ENCODE peak calls at places on chromosome 3, in eight cellular contexts. K is fibroblast of lung; Q is GM23338; P is pancreas; Y is psoas muscle; V is cardiac fibroblast; R is keratinocyte; S is CD4-positive, alpha-beta memory T cell. M is an unnamed sample.

GRCh38 chr3:78875431-78875830 is 892.4 kb downstream of the ROBO1 start:
- DNase-seq in Q (no peak), S (no peak), K (no peak), Y (no peak), P (no peak), V (no peak), R (no peak), M (no peak)

GRCh38 chr3:171173732-171174131 is 147.2 kb upstream of the SLC2A2 start:
- DNase-seq in S (no peak), V (no peak), Q (peak; percentile 41), K (peak; percentile 23), R (no peak), P (no peak), Y (peak; percentile 51), M (no peak)

GRCh38 chr3:30458376-30458775 is 148.0 kb upstream of the TGFBR2 start:
- DNase-seq in Q (no peak), S (no peak), R (no peak), P (no peak), V (peak; percentile 55), Y (no peak), K (peak; percentile 11), M (peak; percentile 49)

GRCh38 chr3:85475346-85475745 is 516.6 kb downstream of the CADM2 start:
- DNase-seq in K (no peak), V (no peak), Y (no peak), R (no peak), S (no peak), Q (no peak), P (no peak), M (no peak)

GRCh38 chr3:89434621-89435380 is 327.4 kb downstream of the EPHA3 start:
- DNase-seq in V (no peak), P (no peak), R (no peak), Q (no peak), K (peak; percentile 51), S (no peak), Y (no peak), M (no peak)

GRCh38 chr3:46538803-46539442 is 27.2 kb downstream of the LRRC2 start:
- DNase-seq in K (peak; percentile 77), Y (peak; percentile 73), R (no peak), S (peak; percentile 89), P (no peak), V (peak; percentile 41), Q (no peak), M (peak; percentile 82)

GRCh38 chr3:34547297-34547920 is 749.0 kb downstream of the PDCD6IP start:
- DNase-seq in P (no peak), S (no peak), Y (no peak), R (no peak), Q (no peak), V (no peak), K (no peak), M (no peak)

GRCh38 chr3:72336821-72337479 is 511.3 kb downstream of the SHQ1 start:
- DNase-seq in V (peak; percentile 89), S (no peak), K (peak; percentile 95), P (no peak), Y (peak; percentile 87), R (peak; percentile 60), Q (peak; percentile 66), M (peak; percentile 71)

GRCh38 chr3:128806588-128806987 is 72.8 kb upstream of the ACAD9 start:
- DNase-seq in Y (no peak), P (no peak), S (no peak), R (no peak), V (no peak), K (no peak), Q (no peak), M (no peak)

GRCh38 chr3:56725175-56725574 is 42.1 kb upstream of the TASOR start:
- DNase-seq in P (no peak), Q (no peak), S (peak; percentile 66), Y (no peak), K (no peak), V (no peak), R (no peak), M (no peak)

GRCh38 chr3:61464785-61465184 is 96.6 kb upstream of the PTPRG start:
- DNase-seq in P (no peak), K (no peak), V (peak; percentile 16), S (no peak), Y (no peak), Q (no peak), R (no peak), M (no peak)

GRCh38 chr3:51982838-51983577 is at the start of gene ACY1:
- DNase-seq in Y (peak; percentile 95), Q (peak; percentile 89), R (no peak), P (peak; percentile 91), K (peak; percentile 93), S (peak; percentile 54), V (peak; percentile 96), M (peak; percentile 76)

GRCh38 chr3:21839181-21839580 is 88.2 kb upstream of the ZNF385D start:
- DNase-seq in V (no peak), Y (no peak), R (no peak), P (no peak), S (no peak), K (no peak), Q (no peak), M (no peak)

GRCh38 chr3:124248471-124249028 is 256.6 kb upstream of the ROPN1 start:
- DNase-seq in K (peak; percentile 89), P (no peak), Y (peak; percentile 66), R (no peak), Q (no peak), V (peak; percentile 85), S (no peak), M (peak; percentile 81)

GRCh38 chr3:56275120-56275519 is 193.1 kb downstream of the ERC2 start:
- DNase-seq in Y (no peak), K (no peak), Q (no peak), S (no peak), R (no peak), V (no peak), P (no peak), M (no peak)

GRCh38 chr3:64026346-64026745 is 3.1 kb upstream of the PSMD6 start:
- DNase-seq in R (no peak), Y (no peak), V (no peak), K (no peak), S (no peak), P (no peak), Q (no peak), M (no peak)

GRCh38 chr3:171829841-171830559 is 13.1 kb upstream of the TMEM212 start:
- DNase-seq in P (peak; percentile 77), R (no peak), K (peak; percentile 83), Q (peak; percentile 86), V (peak; percentile 91), Y (peak; percentile 85), S (no peak), M (peak; percentile 89)

GRCh38 chr3:151709847-151710246 is 23.9 kb upstream of the AADACL2 start:
- DNase-seq in K (peak; percentile 45), S (no peak), V (no peak), Q (no peak), P (no peak), R (no peak), Y (no peak), M (peak; percentile 13)

GRCh38 chr3:194112120-194113106 is 23.5 kb upstream of the HES1 start:
- DNase-seq in K (no peak), Q (no peak), Y (no peak), R (no peak), P (no peak), V (no peak), S (no peak), M (no peak)

GRCh38 chr3:192303235-192303634 is 424.1 kb downstream of the FGF12 start:
- DNase-seq in K (no peak), R (no peak), P (no peak), Q (peak; percentile 23), S (no peak), Y (no peak), V (no peak), M (no peak)
- H3K4me3 ChIP-seq in K (no peak overlapping the region), R (no peak overlapping the region), P (no peak overlapping the region), Q (no peak overlapping the region), S (no peak overlapping the region), Y (no peak overlapping the region), V (no peak overlapping the region), M (no peak overlapping the region)

GRCh38 chr3:102180291-102180931 is 254.4 kb upstream of the ZPLD1 start:
- DNase-seq in V (peak; percentile 95), P (no peak), S (peak; percentile 7), K (peak; percentile 82), R (no peak), Y (no peak), Q (no peak), M (peak; percentile 94)
- H3K4me3 ChIP-seq in V (no peak overlapping the region), P (peak overlapping the region; percentile 10), S (no peak overlapping the region), K (no peak overlapping the region), R (no peak overlapping the region), Y (peak overlapping the region; percentile 17), Q (no peak overlapping the region), M (no peak overlapping the region)

GRCh38 chr3:156831006-156831405 is 4.9 kb downstream of the LEKR1 start:
- DNase-seq in K (no peak), S (no peak), R (no peak), V (no peak), Q (peak; percentile 46), P (no peak), Y (no peak), M (no peak)

GRCh38 chr3:156826144-156826895 is at the start of gene LEKR1:
- DNase-seq in P (peak; percentile 87), Y (peak; percentile 90), K (peak; percentile 94), S (peak; percentile 56), R (peak; percentile 84), Q (peak; percentile 85), V (peak; percentile 97), M (peak; percentile 90)

GRCh38 chr3:156826896-156827882 is 1.0 kb downstream of the LEKR1 start:
- DNase-seq in V (no peak), S (no peak), Q (peak; percentile 74), Y (no peak), K (no peak), P (no peak), R (no peak), M (no peak)

GRCh38 chr3:156820687-156821070 is 5.5 kb upstream of the LEKR1 start:
- DNase-seq in S (no peak), P (no peak), Q (no peak), V (no peak), R (no peak), K (no peak), Y (no peak), M (no peak)

DNA sequence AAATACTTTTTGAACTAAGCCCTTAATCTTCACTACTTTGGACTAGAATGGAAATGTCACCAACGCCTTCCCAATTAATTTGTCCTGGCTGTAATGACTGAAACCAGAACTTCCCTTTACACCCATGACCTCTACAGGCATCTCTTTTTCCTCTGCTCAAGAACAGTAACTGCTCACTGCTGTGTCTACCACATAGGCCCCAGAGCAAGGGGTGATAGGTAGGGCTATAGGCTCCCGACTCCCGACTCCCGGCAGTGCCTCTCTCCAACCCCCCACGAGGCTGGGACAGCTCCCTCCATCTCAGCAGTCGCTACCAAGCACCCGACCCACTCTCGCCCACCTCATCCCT is 384 bp upstream of the LEKR1 start:
- DNase-seq in P (no peak), R (no peak), Q (no peak), Y (no peak), K (no peak), V (no peak), S (no peak), M (no peak)
- H3K4me3 ChIP-seq in P (peak overlapping the region; percentile 54), R (peak overlapping the region; percentile 52), Q (peak overlapping the region; percentile 55), Y (peak overlapping the region; percentile 93), K (peak overlapping the region; percentile 37), V (peak overlapping the region; percentile 67), S (peak overlapping the region; percentile 83), M (peak overlapping the region; percentile 76)

GRCh38 chr3:99646107-99646435 is 7.7 kb downstream of the COL8A1 start:
- DNase-seq in P (no peak), S (no peak), Q (no peak), V (no peak), K (peak; percentile 53), R (no peak), Y (no peak), M (no peak)
- H3K4me3 ChIP-seq in P (no peak overlapping the region), S (no peak overlapping the region), Q (no peak overlapping the region), V (no peak overlapping the region), K (no peak overlapping the region), R (no peak overlapping the region), Y (no peak overlapping the region), M (no peak overlapping the region)

M was measured in fibroblast of the aortic adventitia.